ENCODE peak calls at places on chromosomes 16 and 17, in seven cellular contexts. H, V, G, A, B, W and J are unnamed samples.

GRCh38 chr16:52238710-52239109 is 308.2 kb downstream of the TOX3 start:
- DNase-seq in H (no peak), V (no peak), G (no peak), A (no peak), B (no peak), W (no peak), J (no peak)

GRCh38 chr17:17518019-17518418 is 21.8 kb upstream of the RASD1 start:
- DNase-seq in H (no peak), V (no peak), G (no peak), A (no peak), B (no peak), W (no peak), J (no peak)

GRCh38 chr16:11349599-11350276 is 4.5 kb downstream of the RMI2 start:
- DNase-seq in H (no peak), V (no peak), G (peak), A (no peak), B (no peak), W (peak), J (peak)

GRCh38 chr17:38879878-38880727 is 10.2 kb downstream of the LASP1 start:
- DNase-seq in H (no peak), V (peak), G (no peak), A (no peak), B (no peak), W (peak), J (no peak)

GRCh38 chr16:30030841-30031413 is at the start of gene TLCD3B:
- DNase-seq in H (no peak), V (peak), G (no peak), A (no peak), B (no peak), W (no peak), J (peak)

GRCh38 chr17:16477255-16477654 is 14.7 kb downstream of the LRRC75A start:
- DNase-seq in H (no peak), V (no peak), G (no peak), A (peak), B (no peak), W (peak), J (no peak)

GRCh38 chr17:72609501-72609900 is 483.0 kb downstream of the SLC39A11 start:
- DNase-seq in H (no peak), V (no peak), G (no peak), A (no peak), B (no peak), W (no peak), J (no peak)

GRCh38 chr17:17106716-17107115 is 64.5 kb downstream of the MPRIP start:
- DNase-seq in H (no peak), V (no peak), G (no peak), A (no peak), B (no peak), W (no peak), J (no peak)

GRCh38 chr16:86665319-86665675 is 86.9 kb downstream of the FOXL1 start:
- DNase-seq in H (no peak), V (no peak), G (no peak), A (peak), B (no peak), W (no peak), J (no peak)

GRCh38 chr16:59126486-59126885 is 392.4 kb upstream of the GOT2 start:
- DNase-seq in H (no peak), V (no peak), G (no peak), A (no peak), B (no peak), W (no peak), J (no peak)